ENCODE peak calls at places on chromosomes 2 and 18, in eight cellular contexts. One of them, this sample, is unnamed.

GRCh38 chr2:240648650-240649275 is 23.5 kb downstream of the GPR35 start:
- DNase-seq in IMR-90: no peak
- DNase-seq in heart left ventricle: no peak
- DNase-seq in coronary artery: peak
- DNase-seq in epithelial cell of esophagus: no peak
- DNase-seq in AG10803: no peak
- DNase-seq in PC-9: no peak
- DNase-seq in bronchial epithelial cell: no peak
- DNase-seq in this sample: no peak

GRCh38 chr2:51633073-51633472 is 601.1 kb upstream of the NRXN1 start:
- DNase-seq in IMR-90: no peak
- DNase-seq in heart left ventricle: no peak
- DNase-seq in coronary artery: no peak
- DNase-seq in epithelial cell of esophagus: no peak
- DNase-seq in AG10803: no peak
- DNase-seq in PC-9: no peak
- DNase-seq in bronchial epithelial cell: no peak
- DNase-seq in this sample: no peak

GRCh38 chr2:19187323-19188020 is 171.0 kb downstream of the OSR1 start:
- DNase-seq in IMR-90: peak
- DNase-seq in heart left ventricle: no peak
- DNase-seq in coronary artery: no peak
- DNase-seq in epithelial cell of esophagus: peak
- DNase-seq in AG10803: peak
- DNase-seq in PC-9: no peak
- DNase-seq in bronchial epithelial cell: peak
- DNase-seq in this sample: no peak

GRCh38 chr2:234403074-234403473 is 93.8 kb downstream of the ARL4C start:
- DNase-seq in IMR-90: peak
- DNase-seq in heart left ventricle: no peak
- DNase-seq in coronary artery: no peak
- DNase-seq in epithelial cell of esophagus: no peak
- DNase-seq in AG10803: peak
- DNase-seq in PC-9: no peak
- DNase-seq in bronchial epithelial cell: no peak
- DNase-seq in this sample: no peak

GRCh38 chr18:46013484-46014189 is 46.5 kb upstream of the EPG5 start:
- DNase-seq in IMR-90: no peak
- DNase-seq in heart left ventricle: no peak
- DNase-seq in coronary artery: no peak
- DNase-seq in epithelial cell of esophagus: no peak
- DNase-seq in AG10803: no peak
- DNase-seq in PC-9: no peak
- DNase-seq in bronchial epithelial cell: no peak
- DNase-seq in this sample: no peak

GRCh38 chr2:74831693-74832530 is 2.0 kb upstream of the HK2 start:
- DNase-seq in IMR-90: peak
- DNase-seq in heart left ventricle: no peak
- DNase-seq in coronary artery: no peak
- DNase-seq in epithelial cell of esophagus: peak
- DNase-seq in AG10803: peak
- DNase-seq in PC-9: no peak
- DNase-seq in bronchial epithelial cell: peak
- DNase-seq in this sample: no peak

GRCh38 chr2:46939596-46940359 is 24.2 kb upstream of the MCFD2 start:
- DNase-seq in IMR-90: no peak
- DNase-seq in heart left ventricle: no peak
- DNase-seq in coronary artery: no peak
- DNase-seq in epithelial cell of esophagus: peak
- DNase-seq in AG10803: no peak
- DNase-seq in PC-9: peak
- DNase-seq in bronchial epithelial cell: no peak
- DNase-seq in this sample: no peak

GRCh38 chr2:219672406-219672805 is 45.0 kb downstream of the SLC4A3 start:
- DNase-seq in IMR-90: no peak
- DNase-seq in heart left ventricle: no peak
- DNase-seq in coronary artery: no peak
- DNase-seq in epithelial cell of esophagus: no peak
- DNase-seq in AG10803: no peak
- DNase-seq in PC-9: no peak
- DNase-seq in bronchial epithelial cell: no peak
- DNase-seq in this sample: no peak

GRCh38 chr2:163351966-163352365 is 383.8 kb downstream of the FIGN start:
- DNase-seq in IMR-90: no peak
- DNase-seq in heart left ventricle: no peak
- DNase-seq in coronary artery: no peak
- DNase-seq in epithelial cell of esophagus: no peak
- DNase-seq in AG10803: no peak
- DNase-seq in PC-9: no peak
- DNase-seq in bronchial epithelial cell: no peak
- DNase-seq in this sample: no peak

GRCh38 chr2:132766573-132766972 is 96.6 kb upstream of the LYPD1 start:
- DNase-seq in IMR-90: no peak
- DNase-seq in heart left ventricle: no peak
- DNase-seq in coronary artery: no peak
- DNase-seq in epithelial cell of esophagus: no peak
- DNase-seq in AG10803: no peak
- DNase-seq in PC-9: no peak
- DNase-seq in bronchial epithelial cell: no peak
- DNase-seq in this sample: no peak

GRCh38 chr18:45121146-45121545 is 440.5 kb downstream of the SETBP1 start:
- DNase-seq in IMR-90: no peak
- DNase-seq in heart left ventricle: no peak
- DNase-seq in coronary artery: no peak
- DNase-seq in epithelial cell of esophagus: no peak
- DNase-seq in AG10803: no peak
- DNase-seq in PC-9: no peak
- DNase-seq in bronchial epithelial cell: no peak
- DNase-seq in this sample: no peak

GRCh38 chr18:57961411-57961810 is 82.6 kb upstream of the NEDD4L start:
- DNase-seq in IMR-90: no peak
- DNase-seq in heart left ventricle: no peak
- DNase-seq in coronary artery: no peak
- DNase-seq in epithelial cell of esophagus: no peak
- DNase-seq in AG10803: no peak
- DNase-seq in PC-9: no peak
- DNase-seq in bronchial epithelial cell: no peak
- DNase-seq in this sample: no peak

GRCh38 chr2:44547713-44548112 is 186.0 kb downstream of the CAMKMT start:
- DNase-seq in IMR-90: no peak
- DNase-seq in heart left ventricle: no peak
- DNase-seq in coronary artery: no peak
- DNase-seq in epithelial cell of esophagus: no peak
- DNase-seq in AG10803: no peak
- DNase-seq in PC-9: no peak
- DNase-seq in bronchial epithelial cell: no peak
- DNase-seq in this sample: no peak

GRCh38 chr2:44550571-44550970 is 188.8 kb downstream of the CAMKMT start:
- DNase-seq in IMR-90: no peak
- DNase-seq in heart left ventricle: no peak
- DNase-seq in coronary artery: no peak
- DNase-seq in epithelial cell of esophagus: peak
- DNase-seq in AG10803: peak
- DNase-seq in PC-9: no peak
- DNase-seq in bronchial epithelial cell: peak
- DNase-seq in this sample: no peak

GRCh38 chr2:44548221-44549098 is 186.7 kb downstream of the CAMKMT start:
- DNase-seq in IMR-90: no peak
- DNase-seq in heart left ventricle: no peak
- DNase-seq in coronary artery: no peak
- DNase-seq in epithelial cell of esophagus: no peak
- DNase-seq in AG10803: peak
- DNase-seq in PC-9: no peak
- DNase-seq in bronchial epithelial cell: no peak
- DNase-seq in this sample: no peak

GRCh38 chr2:44549856-44550255 is 188.1 kb downstream of the CAMKMT start:
- DNase-seq in IMR-90: no peak
- DNase-seq in heart left ventricle: no peak
- DNase-seq in coronary artery: no peak
- DNase-seq in epithelial cell of esophagus: peak
- DNase-seq in AG10803: peak
- DNase-seq in PC-9: no peak
- DNase-seq in bronchial epithelial cell: peak
- DNase-seq in this sample: no peak

GRCh38 chr2:44549099-44549471 is 187.3 kb downstream of the CAMKMT start:
- DNase-seq in IMR-90: peak
- DNase-seq in heart left ventricle: no peak
- DNase-seq in coronary artery: no peak
- DNase-seq in epithelial cell of esophagus: peak
- DNase-seq in AG10803: peak
- DNase-seq in PC-9: peak
- DNase-seq in bronchial epithelial cell: peak
- DNase-seq in this sample: peak
- H3K4me3 ChIP-seq in IMR-90: no peak
- H3K4me3 ChIP-seq in heart left ventricle: no peak
- H3K4me3 ChIP-seq in coronary artery: no peak
- H3K4me3 ChIP-seq in epithelial cell of esophagus: no peak
- H3K4me3 ChIP-seq in AG10803: peak
- H3K4me3 ChIP-seq in PC-9: peak
- H3K4me3 ChIP-seq in bronchial epithelial cell: no peak
- H3K4me3 ChIP-seq in this sample: no peak

GRCh38 chr2:205908491-205909193 is 177.3 kb downstream of the INO80D start:
- DNase-seq in IMR-90: peak
- DNase-seq in heart left ventricle: no peak
- DNase-seq in coronary artery: no peak
- DNase-seq in epithelial cell of esophagus: no peak
- DNase-seq in AG10803: no peak
- DNase-seq in PC-9: no peak
- DNase-seq in bronchial epithelial cell: no peak
- DNase-seq in this sample: no peak

GRCh38 chr2:205909194-205909572 is 176.8 kb downstream of the INO80D start:
- DNase-seq in IMR-90: no peak
- DNase-seq in heart left ventricle: no peak
- DNase-seq in coronary artery: no peak
- DNase-seq in epithelial cell of esophagus: no peak
- DNase-seq in AG10803: no peak
- DNase-seq in PC-9: no peak
- DNase-seq in bronchial epithelial cell: no peak
- DNase-seq in this sample: no peak

GRCh38 chr2:205904873-205905272 is 181.1 kb downstream of the INO80D start:
- DNase-seq in IMR-90: no peak
- DNase-seq in heart left ventricle: no peak
- DNase-seq in coronary artery: no peak
- DNase-seq in epithelial cell of esophagus: no peak
- DNase-seq in AG10803: no peak
- DNase-seq in PC-9: no peak
- DNase-seq in bronchial epithelial cell: no peak
- DNase-seq in this sample: no peak

GRCh38 chr2:205903549-205904129 is 182.3 kb downstream of the INO80D start:
- DNase-seq in IMR-90: no peak
- DNase-seq in heart left ventricle: no peak
- DNase-seq in coronary artery: no peak
- DNase-seq in epithelial cell of esophagus: peak
- DNase-seq in AG10803: no peak
- DNase-seq in PC-9: no peak
- DNase-seq in bronchial epithelial cell: peak
- DNase-seq in this sample: no peak

DNA sequence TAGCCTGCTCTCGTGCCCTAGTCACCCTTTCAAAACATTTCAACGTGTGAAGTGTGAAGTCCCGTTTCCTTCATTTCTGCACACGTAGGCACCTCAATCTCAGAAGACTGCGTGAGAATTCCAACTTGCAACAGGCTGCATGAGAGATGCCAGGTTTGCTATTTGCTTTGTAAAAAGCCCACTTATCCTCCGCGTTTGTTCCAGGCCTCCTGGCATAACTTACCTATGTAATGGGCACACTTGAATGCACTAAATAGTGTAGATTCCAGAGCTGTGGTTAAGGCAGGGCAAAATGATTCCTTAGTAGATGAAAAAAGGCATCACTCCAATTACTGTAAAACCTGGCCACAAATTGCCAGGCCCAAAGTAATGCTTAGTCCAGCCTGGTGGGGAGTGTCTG is 179.6 kb downstream of the INO80D start:
- DNase-seq in IMR-90: no peak
- DNase-seq in heart left ventricle: no peak
- DNase-seq in coronary artery: no peak
- DNase-seq in epithelial cell of esophagus: no peak
- DNase-seq in AG10803: no peak
- DNase-seq in PC-9: no peak
- DNase-seq in bronchial epithelial cell: no peak
- DNase-seq in this sample: no peak
- TF ChIP-seq CTCF in IMR-90: no peak
- TF ChIP-seq CTCF in heart left ventricle: no peak
- TF ChIP-seq CTCF in coronary artery: no peak
- TF ChIP-seq CTCF in epithelial cell of esophagus: no peak
- TF ChIP-seq CTCF in AG10803: no peak
- TF ChIP-seq CTCF in PC-9: no peak
- TF ChIP-seq CTCF in bronchial epithelial cell: no peak
- TF ChIP-seq CTCF in this sample: no peak

GRCh38 chr2:37080674-37081073 is 3.5 kb downstream of the HEATR5B start:
- DNase-seq in IMR-90: no peak
- DNase-seq in heart left ventricle: no peak
- DNase-seq in coronary artery: no peak
- DNase-seq in epithelial cell of esophagus: no peak
- DNase-seq in AG10803: no peak
- DNase-seq in PC-9: no peak
- DNase-seq in bronchial epithelial cell: no peak
- DNase-seq in this sample: no peak
- H3K4me3 ChIP-seq in IMR-90: no peak
- H3K4me3 ChIP-seq in heart left ventricle: no peak
- H3K4me3 ChIP-seq in coronary artery: no peak
- H3K4me3 ChIP-seq in epithelial cell of esophagus: no peak
- H3K4me3 ChIP-seq in AG10803: no peak
- H3K4me3 ChIP-seq in PC-9: no peak
- H3K4me3 ChIP-seq in bronchial epithelial cell: no peak
- H3K4me3 ChIP-seq in this sample: no peak

GRCh38 chr2:10680214-10680613 is 9.6 kb downstream of the NOL10 start:
- DNase-seq in IMR-90: no peak
- DNase-seq in heart left ventricle: no peak
- DNase-seq in coronary artery: no peak
- DNase-seq in epithelial cell of esophagus: no peak
- DNase-seq in AG10803: no peak
- DNase-seq in PC-9: no peak
- DNase-seq in bronchial epithelial cell: no peak
- DNase-seq in this sample: no peak

GRCh38 chr2:10675126-10675525 is 14.6 kb downstream of the NOL10 start:
- DNase-seq in IMR-90: no peak
- DNase-seq in heart left ventricle: no peak
- DNase-seq in coronary artery: no peak
- DNase-seq in epithelial cell of esophagus: no peak
- DNase-seq in AG10803: no peak
- DNase-seq in PC-9: no peak
- DNase-seq in bronchial epithelial cell: no peak
- DNase-seq in this sample: no peak

GRCh38 chr2:10680957-10681356 is 8.8 kb downstream of the NOL10 start:
- DNase-seq in IMR-90: peak
- DNase-seq in heart left ventricle: no peak
- DNase-seq in coronary artery: no peak
- DNase-seq in epithelial cell of esophagus: no peak
- DNase-seq in AG10803: no peak
- DNase-seq in PC-9: no peak
- DNase-seq in bronchial epithelial cell: peak
- DNase-seq in this sample: no peak

GRCh38 chr2:10678225-10678624 is 11.6 kb downstream of the NOL10 start:
- DNase-seq in IMR-90: no peak
- DNase-seq in heart left ventricle: no peak
- DNase-seq in coronary artery: no peak
- DNase-seq in epithelial cell of esophagus: no peak
- DNase-seq in AG10803: no peak
- DNase-seq in PC-9: no peak
- DNase-seq in bronchial epithelial cell: no peak
- DNase-seq in this sample: no peak
- TF ChIP-seq CTCF in IMR-90: peak
- TF ChIP-seq CTCF in heart left ventricle: no peak
- TF ChIP-seq CTCF in coronary artery: no peak
- TF ChIP-seq CTCF in epithelial cell of esophagus: no peak
- TF ChIP-seq CTCF in AG10803: peak
- TF ChIP-seq CTCF in PC-9: peak
- TF ChIP-seq CTCF in bronchial epithelial cell: peak
- TF ChIP-seq CTCF in this sample: no peak